ENCODE peak calls at places on chromosomes 7 and 10, in four cellular contexts. One of them, this sample, is unnamed.

GRCh38 chr10:104391150-104391968 is 37.7 kb downstream of the CFAP58 start:
- DNase-seq in HepG2: peak; percentile 6
- DNase-seq in H1: no peak
- DNase-seq in SK-N-SH: no peak
- DNase-seq in this sample: no peak

GRCh38 chr7:126179916-126180315 is 1072.8 kb downstream of the GRM8 start:
- DNase-seq in HepG2: no peak
- DNase-seq in H1: no peak
- DNase-seq in SK-N-SH: no peak
- DNase-seq in this sample: no peak

GRCh38 chr7:157538321-157538720 is 201.5 kb downstream of the DNAJB6 start:
- DNase-seq in HepG2: no peak
- DNase-seq in H1: no peak
- DNase-seq in SK-N-SH: no peak
- DNase-seq in this sample: no peak

GRCh38 chr7:104328308-104328969 is at the start of gene LHFPL3:
- DNase-seq in HepG2: no peak
- DNase-seq in H1: peak; percentile 71
- DNase-seq in SK-N-SH: peak; percentile 79
- DNase-seq in this sample: no peak

GRCh38 chr10:17851611-17852010 is 42.5 kb downstream of the MRC1 start:
- DNase-seq in HepG2: no peak
- DNase-seq in H1: no peak
- DNase-seq in SK-N-SH: no peak
- DNase-seq in this sample: no peak

GRCh38 chr10:36094091-36094490 is 452.0 kb upstream of the FZD8 start:
- DNase-seq in HepG2: no peak
- DNase-seq in H1: no peak
- DNase-seq in SK-N-SH: no peak
- DNase-seq in this sample: no peak

GRCh38 chr10:35643151-35643975 is 1.3 kb upstream of the FZD8 start:
- DNase-seq in HepG2: no peak
- DNase-seq in H1: peak; percentile 78
- DNase-seq in SK-N-SH: peak; percentile 58
- DNase-seq in this sample: no peak

GRCh38 chr7:128310499-128310898 is 33.2 kb downstream of the RBM28 start:
- DNase-seq in HepG2: peak; percentile 62
- DNase-seq in H1: no peak
- DNase-seq in SK-N-SH: no peak
- DNase-seq in this sample: no peak

GRCh38 chr7:97006146-97006950 is 995 bp downstream of the DLX6 start:
- DNase-seq in HepG2: peak; percentile 72
- DNase-seq in H1: peak; percentile 85
- DNase-seq in SK-N-SH: peak; percentile 93
- DNase-seq in this sample: no peak

GRCh38 chr10:23439452-23439919 is 611 bp downstream of the OTUD1 start:
- DNase-seq in HepG2: no peak
- DNase-seq in H1: no peak
- DNase-seq in SK-N-SH: peak; percentile 75
- DNase-seq in this sample: no peak

GRCh38 chr7:74525881-74526280 is 72.2 kb downstream of the GTF2IRD1 start:
- DNase-seq in HepG2: no peak
- DNase-seq in H1: peak; percentile 78
- DNase-seq in SK-N-SH: no peak
- DNase-seq in this sample: no peak

GRCh38 chr10:22244855-22245254 is 27.0 kb upstream of the EBLN1 start:
- DNase-seq in HepG2: no peak
- DNase-seq in H1: no peak
- DNase-seq in SK-N-SH: no peak
- DNase-seq in this sample: no peak

GRCh38 chr10:102815790-102816549 is 21.2 kb downstream of the CYP17A1 start:
- DNase-seq in HepG2: no peak
- DNase-seq in H1: no peak
- DNase-seq in SK-N-SH: no peak
- DNase-seq in this sample: no peak

GRCh38 chr7:29332027-29332806 is 137.6 kb downstream of the CHN2 start:
- DNase-seq in HepG2: no peak
- DNase-seq in H1: no peak
- DNase-seq in SK-N-SH: no peak
- DNase-seq in this sample: no peak

GRCh38 chr7:4851459-4852422 is 10.1 kb downstream of the PAPOLB start:
- DNase-seq in HepG2: no peak
- DNase-seq in H1: no peak
- DNase-seq in SK-N-SH: no peak
- DNase-seq in this sample: no peak

GRCh38 chr10:17616403-17617030 is 657 bp downstream of the HACD1 start:
- DNase-seq in HepG2: peak; percentile 64
- DNase-seq in H1: no peak
- DNase-seq in SK-N-SH: peak; percentile 84
- DNase-seq in this sample: no peak

GRCh38 chr7:22422831-22423615 is 66.1 kb upstream of the RAPGEF5 start:
- DNase-seq in HepG2: no peak
- DNase-seq in H1: no peak
- DNase-seq in SK-N-SH: no peak
- DNase-seq in this sample: no peak

GRCh38 chr7:46937826-46938225 is 644.1 kb downstream of the TNS3 start:
- DNase-seq in HepG2: no peak
- DNase-seq in H1: no peak
- DNase-seq in SK-N-SH: no peak
- DNase-seq in this sample: no peak

GRCh38 chr10:119190353-119190752 is 11.7 kb upstream of the PRDX3 start:
- DNase-seq in HepG2: no peak
- DNase-seq in H1: no peak
- DNase-seq in SK-N-SH: no peak
- DNase-seq in this sample: no peak

GRCh38 chr7:23184709-23185354 is 3.0 kb downstream of the NUP42 start:
- DNase-seq in HepG2: peak; percentile 49
- DNase-seq in H1: no peak
- DNase-seq in SK-N-SH: peak; percentile 63
- DNase-seq in this sample: peak; percentile 17

GRCh38 chr7:148472406-148472805 is 118.2 kb upstream of the C7orf33 start:
- DNase-seq in HepG2: no peak
- DNase-seq in H1: no peak
- DNase-seq in SK-N-SH: no peak
- DNase-seq in this sample: no peak

GRCh38 chr7:100801833-100802568 is 25.3 kb downstream of the EPHB4 start:
- DNase-seq in HepG2: peak; percentile 66
- DNase-seq in H1: peak; percentile 52
- DNase-seq in SK-N-SH: peak; percentile 90
- DNase-seq in this sample: no peak

GRCh38 chr10:76433161-76434005 is 1002.0 kb downstream of the LRMDA start:
- DNase-seq in HepG2: peak; percentile 9
- DNase-seq in H1: no peak
- DNase-seq in SK-N-SH: peak; percentile 30
- DNase-seq in this sample: no peak

GRCh38 chr7:46363688-46364087 is 442.6 kb upstream of the IGFBP3 start:
- DNase-seq in HepG2: peak; percentile 36
- DNase-seq in H1: no peak
- DNase-seq in SK-N-SH: no peak
- DNase-seq in this sample: no peak

GRCh38 chr7:43232376-43232775 is 119.9 kb downstream of the HECW1 start:
- DNase-seq in HepG2: no peak
- DNase-seq in H1: no peak
- DNase-seq in SK-N-SH: no peak
- DNase-seq in this sample: no peak

GRCh38 chr7:152366662-152367061 is 69.1 kb downstream of the KMT2C start:
- DNase-seq in HepG2: no peak
- DNase-seq in H1: no peak
- DNase-seq in SK-N-SH: no peak
- DNase-seq in this sample: no peak
- TF ChIP-seq TCF12 in HepG2: no peak
- TF ChIP-seq TCF12 in H1: no peak
- TF ChIP-seq TCF12 in SK-N-SH: no peak
- TF ChIP-seq TCF12 in this sample: no peak

DNA sequence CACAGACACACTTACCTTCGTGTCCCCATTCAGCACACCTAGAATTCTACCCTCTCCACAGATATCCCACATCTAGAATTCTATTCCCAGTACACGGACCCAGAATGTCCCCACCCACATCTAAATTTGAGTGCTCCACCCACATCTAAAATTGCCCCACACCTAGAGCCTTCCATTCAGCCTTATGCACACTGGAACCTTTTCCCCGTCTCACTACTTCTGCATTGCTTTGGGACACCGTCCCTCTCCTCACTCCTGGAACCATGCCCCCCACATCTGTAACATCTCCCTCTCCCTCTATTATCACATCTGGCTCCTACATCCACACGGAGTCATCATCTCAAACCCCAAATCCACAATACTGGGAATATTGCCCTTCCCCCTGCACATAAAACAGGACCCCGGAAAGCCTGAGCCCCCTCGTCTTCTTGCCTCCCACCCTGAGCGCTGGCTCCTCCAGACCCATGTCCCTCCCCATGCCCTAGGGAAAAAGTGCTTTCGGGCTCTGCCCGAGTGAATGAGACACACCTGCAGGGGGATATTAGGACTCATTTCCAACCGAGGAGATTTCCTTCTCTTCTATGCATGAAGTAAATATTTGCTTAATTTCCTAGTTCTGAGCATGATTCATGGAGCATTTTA is 125.8 kb upstream of the UNC5B start:
- DNase-seq in HepG2: no peak
- DNase-seq in H1: peak; percentile 29
- DNase-seq in SK-N-SH: no peak
- DNase-seq in this sample: no peak
- TF ChIP-seq TCF12 in HepG2: no peak
- TF ChIP-seq TCF12 in H1: no peak
- TF ChIP-seq TCF12 in SK-N-SH: no peak
- TF ChIP-seq TCF12 in this sample: no peak

GRCh38 chr10:28879875-28880381 is 202.6 kb downstream of the BAMBI start:
- DNase-seq in HepG2: no peak
- DNase-seq in H1: no peak
- DNase-seq in SK-N-SH: no peak
- DNase-seq in this sample: no peak

GRCh38 chr10:28880551-28880950 is 203.2 kb downstream of the BAMBI start:
- DNase-seq in HepG2: no peak
- DNase-seq in H1: no peak
- DNase-seq in SK-N-SH: no peak
- DNase-seq in this sample: no peak

GRCh38 chr10:28878236-28878970 is 201.1 kb downstream of the BAMBI start:
- DNase-seq in HepG2: no peak
- DNase-seq in H1: no peak
- DNase-seq in SK-N-SH: no peak
- DNase-seq in this sample: no peak

GRCh38 chr10:28881483-28881882 is 204.2 kb downstream of the BAMBI start:
- DNase-seq in HepG2: no peak
- DNase-seq in H1: no peak
- DNase-seq in SK-N-SH: no peak
- DNase-seq in this sample: no peak

DNA sequence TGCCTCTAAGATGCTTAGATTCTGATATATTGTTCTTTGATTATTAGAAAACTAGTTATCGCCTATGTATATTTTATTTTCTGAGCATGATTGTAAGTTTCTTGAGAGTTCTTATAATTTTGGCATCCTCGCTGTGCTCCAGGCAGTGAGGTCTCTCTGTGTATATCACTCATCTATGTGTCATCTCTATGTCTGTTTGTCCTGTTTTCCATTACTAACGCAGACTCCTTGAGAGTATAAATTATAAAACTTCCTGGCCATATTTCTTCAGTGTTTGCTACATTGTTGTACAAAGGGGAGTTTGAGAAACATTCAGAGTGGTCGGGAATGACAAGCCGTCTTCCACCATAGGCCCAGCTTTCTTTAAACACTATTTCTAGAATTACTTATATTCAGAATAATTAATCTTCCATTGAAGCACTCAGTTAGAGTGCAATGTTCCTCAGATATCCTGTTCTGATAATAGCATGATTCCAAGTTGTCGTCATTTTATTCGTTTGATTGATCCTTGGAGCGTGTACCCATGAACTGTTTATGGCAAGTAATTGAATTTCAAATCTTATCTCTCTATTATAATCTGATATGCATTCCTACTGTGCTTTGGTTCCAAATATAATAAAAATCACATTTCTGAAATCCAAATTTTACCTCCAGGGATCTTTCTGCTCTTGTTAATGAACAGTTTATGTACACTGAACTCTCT is 206.6 kb downstream of the BAMBI start:
- DNase-seq in HepG2: no peak
- DNase-seq in H1: no peak
- DNase-seq in SK-N-SH: no peak
- DNase-seq in this sample: no peak
- TF ChIP-seq TCF12 in HepG2: no peak
- TF ChIP-seq TCF12 in H1: no peak
- TF ChIP-seq TCF12 in SK-N-SH: no peak
- TF ChIP-seq TCF12 in this sample: no peak

DNA sequence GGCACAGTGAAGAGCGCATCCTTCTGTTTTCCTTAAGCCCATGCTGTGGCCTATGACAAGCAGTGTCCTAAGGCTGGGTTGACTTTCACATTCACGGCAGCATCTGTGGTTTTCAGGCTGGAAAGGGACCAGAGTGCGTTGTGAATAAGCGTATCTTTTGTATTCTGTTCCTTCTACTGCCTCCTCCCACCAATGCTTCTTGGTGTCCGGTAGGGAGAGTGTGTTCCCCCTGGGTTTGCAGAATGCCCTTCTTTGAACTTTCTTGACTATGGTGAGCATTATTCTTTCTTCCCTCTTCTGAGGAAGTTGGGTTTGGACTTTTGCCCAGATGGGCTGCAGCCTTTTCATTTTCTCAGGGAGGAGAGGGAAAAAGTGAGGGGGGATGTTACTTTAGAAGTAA is 73.6 kb downstream of the ABCA13 start:
- DNase-seq in HepG2: no peak
- DNase-seq in H1: no peak
- DNase-seq in SK-N-SH: no peak
- DNase-seq in this sample: no peak
- TF ChIP-seq TCF12 in HepG2: no peak
- TF ChIP-seq TCF12 in H1: no peak
- TF ChIP-seq TCF12 in SK-N-SH: no peak
- TF ChIP-seq TCF12 in this sample: no peak

DNA sequence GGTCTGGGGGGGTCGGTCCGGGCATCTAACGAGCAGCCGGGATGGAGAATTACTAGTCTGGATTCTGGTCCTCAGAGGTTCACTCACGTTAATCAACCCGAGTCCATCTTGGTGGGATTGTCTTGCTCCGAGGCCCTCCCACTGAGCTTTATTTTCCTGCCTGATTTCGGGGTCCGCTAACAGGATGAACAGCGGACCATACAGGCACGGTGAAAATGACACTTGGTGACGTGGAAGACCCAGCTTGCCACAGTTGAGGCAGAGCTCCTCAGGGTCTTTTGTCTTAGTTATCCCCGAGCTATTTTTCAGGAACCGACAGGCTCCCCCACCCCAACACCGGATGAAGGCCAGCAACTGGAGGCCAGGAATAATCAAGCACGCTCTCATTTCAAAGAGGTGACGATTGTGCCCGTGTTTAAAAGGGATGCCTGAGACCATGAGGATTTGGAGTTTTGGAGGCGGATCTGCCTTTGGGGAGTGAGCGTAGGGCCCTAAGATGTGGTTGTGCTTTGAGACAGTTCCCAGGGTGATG is 517 bp upstream of the LRRD1 start:
- DNase-seq in HepG2: no peak
- DNase-seq in H1: no peak
- DNase-seq in SK-N-SH: no peak
- DNase-seq in this sample: no peak
- TF ChIP-seq TCF12 in HepG2: no peak
- TF ChIP-seq TCF12 in H1: no peak
- TF ChIP-seq TCF12 in SK-N-SH: no peak
- TF ChIP-seq TCF12 in this sample: no peak